ENCODE peak calls at places on chromosomes 1 and 21, in nine cellular contexts. E is fibroblast of the aortic adventitia; L is T-cell; Q is cardiac fibroblast; Y is stimulated activated CD4-positive, alpha-beta T cell treated with anti-CD3 and anti-CD28 coated beads, Interleukin-4, amount 100 ng/mL, for 48 hours; I is 8988T; S is substantia nigra; C is AG04449; R is heart right ventricle. U is an unnamed sample.

GRCh38 chr21:34933609-34934345 is 115.3 kb downstream of the RUNX1 start:
- DNase-seq in S (no peak), C (no peak), L (peak), E (no peak), Y (no peak), Q (no peak), R (no peak), I (no peak), U (no peak)

GRCh38 chr1:42682739-42683529 is 716 bp downstream of the YBX1 start:
- DNase-seq in L (peak), R (peak), Q (peak), I (peak), C (no peak), S (peak), Y (peak), E (peak), U (peak)

GRCh38 chr1:53576381-53576801 is 117.2 kb downstream of the DMRTB1 start:
- DNase-seq in S (no peak), E (no peak), R (no peak), L (no peak), C (no peak), Y (no peak), Q (no peak), I (no peak), U (no peak)

GRCh38 chr1:234486858-234487830 is 8.2 kb upstream of the TARBP1 start:
- DNase-seq in S (peak), I (no peak), E (peak), R (peak), Q (peak), L (no peak), Y (no peak), C (no peak), U (no peak)

GRCh38 chr21:42666023-42666747 is 12.8 kb downstream of the PDE9A start:
- DNase-seq in S (no peak), L (no peak), R (no peak), C (no peak), I (no peak), E (no peak), Y (no peak), Q (peak), U (no peak)

GRCh38 chr1:64396817-64397216 is 73.1 kb upstream of the CACHD1 start:
- DNase-seq in E (no peak), L (no peak), C (no peak), I (no peak), S (no peak), R (no peak), Q (peak), Y (no peak), U (no peak)

GRCh38 chr1:10117865-10118264 is 85.1 kb downstream of the UBE4B start:
- DNase-seq in L (no peak), E (no peak), Y (no peak), I (no peak), C (no peak), R (no peak), S (no peak), Q (no peak), U (no peak)

GRCh38 chr1:26285366-26286063 is 5.6 kb downstream of the SH3BGRL3 start:
- DNase-seq in L (no peak), C (no peak), S (no peak), Q (no peak), Y (no peak), R (no peak), E (no peak), I (peak), U (no peak)

GRCh38 chr1:184933944-184934343 is 40.4 kb downstream of the NIBAN1 start:
- DNase-seq in L (no peak), I (no peak), R (no peak), S (no peak), E (no peak), Y (no peak), Q (no peak), C (no peak), U (no peak)

GRCh38 chr1:155859881-155860841 is 794 bp downstream of the SYT11 start:
- DNase-seq in C (no peak), E (peak), L (peak), R (peak), Y (peak), S (peak), Q (peak), I (no peak), U (peak)

GRCh38 chr1:76989976-76990375 is 122.7 kb downstream of the ST6GALNAC5 start:
- DNase-seq in Y (no peak), L (no peak), C (no peak), S (no peak), Q (no peak), E (peak), I (no peak), R (no peak), U (no peak)

U was measured in GM12892.